ENCODE peak calls at places on chromosomes 6 and 20, in five cellular contexts. H is substantia nigra; Z is activated CD4-positive, alpha-beta T cell treated with anti-CD3 and anti-CD28 coated beads, Interleukin-2, amount 50 U/mL, for 48 hours; P is Kasumi-1; Q is stimulated activated CD4-positive, alpha-beta T cell treated with anti-CD3 and anti-CD28 coated beads, Interleukin-4, amount 100 ng/mL, for 24 hours. I is an unnamed sample.

GRCh38 chr6:15358579-15359327 is 112.9 kb downstream of the JARID2 start:
- DNase-seq in H (no peak), Z (no peak), P (peak; percentile 30), Q (no peak), I (peak; percentile 62)

GRCh38 chr20:2859330-2860121 is 13.8 kb upstream of the PTPRA start:
- DNase-seq in H (no peak), Z (no peak), P (no peak), Q (no peak), I (no peak)

GRCh38 chr20:41249371-41249770 is 68.2 kb downstream of the ZHX3 start:
- DNase-seq in H (no peak), Z (no peak), P (peak; percentile 39), Q (no peak), I (no peak)

GRCh38 chr6:70673601-70674000 is 5.9 kb downstream of the SMAP1 start:
- DNase-seq in H (no peak), Z (no peak), P (no peak), Q (no peak), I (no peak)

GRCh38 chr6:2639876-2640275 is 110.8 kb downstream of the MYLK4 start:
- DNase-seq in H (no peak), Z (no peak), P (no peak), Q (no peak), I (no peak)

GRCh38 chr6:14804001-14804401 is 441.9 kb upstream of the JARID2 start:
- DNase-seq in H (no peak), Z (no peak), P (no peak), Q (no peak), I (no peak)

GRCh38 chr6:5081955-5082354 is 3.2 kb upstream of the PPP1R3G start:
- DNase-seq in H (no peak), Z (no peak), P (no peak), Q (no peak), I (no peak)

GRCh38 chr20:16350465-16350864 is 222.8 kb downstream of the KIF16B start:
- DNase-seq in H (no peak), Z (no peak), P (no peak), Q (no peak), I (no peak)

GRCh38 chr6:6942826-6943225 is 164.9 kb upstream of the RREB1 start:
- DNase-seq in H (no peak), Z (no peak), P (peak; percentile 91), Q (no peak), I (peak; percentile 98)

GRCh38 chr6:53530346-53530745 is 14.6 kb downstream of the GCLC start:
- DNase-seq in H (no peak), Z (no peak), P (no peak), Q (no peak), I (no peak)

I was measured in GF-D8.